ENCODE peak calls at places on chromosomes 3 and 15, in ten cellular contexts. One of them, this sample, is unnamed.
A peak's percentile ranks its signal among the peaks of the same experiment; 100 is the strongest.

GRCh38 chr3:27675287-27675686 is 46.8 kb downstream of the EOMES start:
- DNase-seq in HCT116: no peak
- DNase-seq in stimulated activated CD4-positive, alpha-beta T cell treated with anti-CD3 and anti-CD28 coated beads, Interleukin-2, amount 100 ng/mL, for 48 hours: no peak
- DNase-seq in stimulated activated naive B cell treated with anti-CD40 and anti-IgM and Interleukin-4, amounts not matched to agents 10 μg/mL and 1 μg/mL and 100 μg/mL, for 72 hours: no peak
- DNase-seq in body of pancreas: no peak
- DNase-seq in activated T-helper 9 cell treated with anti-CD3 and anti-CD28 coated beads, Interleukin-2, amount 50 U/mL, for 16 hours: no peak
- DNase-seq in fibroblast of lung: peak; percentile 89
- DNase-seq in globus pallidus: no peak
- DNase-seq in esophagus squamous epithelium: no peak
- DNase-seq in iris pigment epithelial cell: peak; percentile 69
- DNase-seq in this sample: peak; percentile 16

GRCh38 chr3:414063-414462 is 217.5 kb downstream of the CHL1 start:
- DNase-seq in HCT116: no peak
- DNase-seq in stimulated activated CD4-positive, alpha-beta T cell treated with anti-CD3 and anti-CD28 coated beads, Interleukin-2, amount 100 ng/mL, for 48 hours: no peak
- DNase-seq in stimulated activated naive B cell treated with anti-CD40 and anti-IgM and Interleukin-4, amounts not matched to agents 10 μg/mL and 1 μg/mL and 100 μg/mL, for 72 hours: no peak
- DNase-seq in body of pancreas: no peak
- DNase-seq in activated T-helper 9 cell treated with anti-CD3 and anti-CD28 coated beads, Interleukin-2, amount 50 U/mL, for 16 hours: no peak
- DNase-seq in fibroblast of lung: peak; percentile 1
- DNase-seq in globus pallidus: no peak
- DNase-seq in esophagus squamous epithelium: no peak
- DNase-seq in iris pigment epithelial cell: peak; percentile 6
- DNase-seq in this sample: peak; percentile 8

GRCh38 chr15:69627548-69628158 is 175.0 kb downstream of the RPLP1 start:
- DNase-seq in HCT116: no peak
- DNase-seq in stimulated activated CD4-positive, alpha-beta T cell treated with anti-CD3 and anti-CD28 coated beads, Interleukin-2, amount 100 ng/mL, for 48 hours: no peak
- DNase-seq in stimulated activated naive B cell treated with anti-CD40 and anti-IgM and Interleukin-4, amounts not matched to agents 10 μg/mL and 1 μg/mL and 100 μg/mL, for 72 hours: no peak
- DNase-seq in body of pancreas: no peak
- DNase-seq in activated T-helper 9 cell treated with anti-CD3 and anti-CD28 coated beads, Interleukin-2, amount 50 U/mL, for 16 hours: no peak
- DNase-seq in fibroblast of lung: no peak
- DNase-seq in globus pallidus: no peak
- DNase-seq in esophagus squamous epithelium: no peak
- DNase-seq in iris pigment epithelial cell: no peak
- DNase-seq in this sample: no peak

GRCh38 chr3:126158016-126158911 is 22.1 kb downstream of the ALDH1L1 start:
- DNase-seq in HCT116: no peak
- DNase-seq in stimulated activated CD4-positive, alpha-beta T cell treated with anti-CD3 and anti-CD28 coated beads, Interleukin-2, amount 100 ng/mL, for 48 hours: no peak
- DNase-seq in stimulated activated naive B cell treated with anti-CD40 and anti-IgM and Interleukin-4, amounts not matched to agents 10 μg/mL and 1 μg/mL and 100 μg/mL, for 72 hours: no peak
- DNase-seq in body of pancreas: no peak
- DNase-seq in activated T-helper 9 cell treated with anti-CD3 and anti-CD28 coated beads, Interleukin-2, amount 50 U/mL, for 16 hours: no peak
- DNase-seq in fibroblast of lung: no peak
- DNase-seq in globus pallidus: no peak
- DNase-seq in esophagus squamous epithelium: no peak
- DNase-seq in iris pigment epithelial cell: no peak
- DNase-seq in this sample: no peak

GRCh38 chr3:130582457-130583155 is 65.6 kb downstream of the COL6A6 start:
- DNase-seq in HCT116: no peak
- DNase-seq in stimulated activated CD4-positive, alpha-beta T cell treated with anti-CD3 and anti-CD28 coated beads, Interleukin-2, amount 100 ng/mL, for 48 hours: no peak
- DNase-seq in stimulated activated naive B cell treated with anti-CD40 and anti-IgM and Interleukin-4, amounts not matched to agents 10 μg/mL and 1 μg/mL and 100 μg/mL, for 72 hours: no peak
- DNase-seq in body of pancreas: no peak
- DNase-seq in activated T-helper 9 cell treated with anti-CD3 and anti-CD28 coated beads, Interleukin-2, amount 50 U/mL, for 16 hours: no peak
- DNase-seq in fibroblast of lung: no peak
- DNase-seq in globus pallidus: peak; percentile 4
- DNase-seq in esophagus squamous epithelium: no peak
- DNase-seq in iris pigment epithelial cell: no peak
- DNase-seq in this sample: no peak

GRCh38 chr3:52227117-52227516 is 1.7 kb upstream of the TLR9 start:
- DNase-seq in HCT116: no peak
- DNase-seq in stimulated activated CD4-positive, alpha-beta T cell treated with anti-CD3 and anti-CD28 coated beads, Interleukin-2, amount 100 ng/mL, for 48 hours: no peak
- DNase-seq in stimulated activated naive B cell treated with anti-CD40 and anti-IgM and Interleukin-4, amounts not matched to agents 10 μg/mL and 1 μg/mL and 100 μg/mL, for 72 hours: no peak
- DNase-seq in body of pancreas: no peak
- DNase-seq in activated T-helper 9 cell treated with anti-CD3 and anti-CD28 coated beads, Interleukin-2, amount 50 U/mL, for 16 hours: no peak
- DNase-seq in fibroblast of lung: no peak
- DNase-seq in globus pallidus: no peak
- DNase-seq in esophagus squamous epithelium: no peak
- DNase-seq in iris pigment epithelial cell: no peak
- DNase-seq in this sample: no peak

GRCh38 chr3:5798809-5799208 is 611.3 kb downstream of the EDEM1 start:
- DNase-seq in HCT116: no peak
- DNase-seq in stimulated activated CD4-positive, alpha-beta T cell treated with anti-CD3 and anti-CD28 coated beads, Interleukin-2, amount 100 ng/mL, for 48 hours: no peak
- DNase-seq in stimulated activated naive B cell treated with anti-CD40 and anti-IgM and Interleukin-4, amounts not matched to agents 10 μg/mL and 1 μg/mL and 100 μg/mL, for 72 hours: no peak
- DNase-seq in body of pancreas: no peak
- DNase-seq in activated T-helper 9 cell treated with anti-CD3 and anti-CD28 coated beads, Interleukin-2, amount 50 U/mL, for 16 hours: no peak
- DNase-seq in fibroblast of lung: peak; percentile 63
- DNase-seq in globus pallidus: no peak
- DNase-seq in esophagus squamous epithelium: no peak
- DNase-seq in iris pigment epithelial cell: peak; percentile 32
- DNase-seq in this sample: no peak

GRCh38 chr15:59208850-59209249 is 2.2 kb downstream of the LDHAL6B start:
- DNase-seq in HCT116: no peak
- DNase-seq in stimulated activated CD4-positive, alpha-beta T cell treated with anti-CD3 and anti-CD28 coated beads, Interleukin-2, amount 100 ng/mL, for 48 hours: no peak
- DNase-seq in stimulated activated naive B cell treated with anti-CD40 and anti-IgM and Interleukin-4, amounts not matched to agents 10 μg/mL and 1 μg/mL and 100 μg/mL, for 72 hours: no peak
- DNase-seq in body of pancreas: no peak
- DNase-seq in activated T-helper 9 cell treated with anti-CD3 and anti-CD28 coated beads, Interleukin-2, amount 50 U/mL, for 16 hours: no peak
- DNase-seq in fibroblast of lung: peak; percentile 31
- DNase-seq in globus pallidus: no peak
- DNase-seq in esophagus squamous epithelium: no peak
- DNase-seq in iris pigment epithelial cell: no peak
- DNase-seq in this sample: peak; percentile 17

GRCh38 chr15:80246425-80246894 is 5.6 kb downstream of the CTXND1 start:
- DNase-seq in HCT116: no peak
- DNase-seq in stimulated activated CD4-positive, alpha-beta T cell treated with anti-CD3 and anti-CD28 coated beads, Interleukin-2, amount 100 ng/mL, for 48 hours: no peak
- DNase-seq in stimulated activated naive B cell treated with anti-CD40 and anti-IgM and Interleukin-4, amounts not matched to agents 10 μg/mL and 1 μg/mL and 100 μg/mL, for 72 hours: no peak
- DNase-seq in body of pancreas: peak; percentile 37
- DNase-seq in activated T-helper 9 cell treated with anti-CD3 and anti-CD28 coated beads, Interleukin-2, amount 50 U/mL, for 16 hours: no peak
- DNase-seq in fibroblast of lung: no peak
- DNase-seq in globus pallidus: peak; percentile 71
- DNase-seq in esophagus squamous epithelium: no peak
- DNase-seq in iris pigment epithelial cell: no peak
- DNase-seq in this sample: no peak

GRCh38 chr3:45055411-45056143 is 29.5 kb downstream of the CLEC3B start:
- DNase-seq in HCT116: no peak
- DNase-seq in stimulated activated CD4-positive, alpha-beta T cell treated with anti-CD3 and anti-CD28 coated beads, Interleukin-2, amount 100 ng/mL, for 48 hours: no peak
- DNase-seq in stimulated activated naive B cell treated with anti-CD40 and anti-IgM and Interleukin-4, amounts not matched to agents 10 μg/mL and 1 μg/mL and 100 μg/mL, for 72 hours: no peak
- DNase-seq in body of pancreas: no peak
- DNase-seq in activated T-helper 9 cell treated with anti-CD3 and anti-CD28 coated beads, Interleukin-2, amount 50 U/mL, for 16 hours: no peak
- DNase-seq in fibroblast of lung: peak; percentile 91
- DNase-seq in globus pallidus: peak; percentile 22
- DNase-seq in esophagus squamous epithelium: no peak
- DNase-seq in iris pigment epithelial cell: peak; percentile 88
- DNase-seq in this sample: peak; percentile 85

GRCh38 chr15:94086360-94086759 is 145.0 kb upstream of the MCTP2 start:
- DNase-seq in HCT116: no peak
- DNase-seq in stimulated activated CD4-positive, alpha-beta T cell treated with anti-CD3 and anti-CD28 coated beads, Interleukin-2, amount 100 ng/mL, for 48 hours: no peak
- DNase-seq in stimulated activated naive B cell treated with anti-CD40 and anti-IgM and Interleukin-4, amounts not matched to agents 10 μg/mL and 1 μg/mL and 100 μg/mL, for 72 hours: no peak
- DNase-seq in body of pancreas: no peak
- DNase-seq in activated T-helper 9 cell treated with anti-CD3 and anti-CD28 coated beads, Interleukin-2, amount 50 U/mL, for 16 hours: no peak
- DNase-seq in fibroblast of lung: peak; percentile 51
- DNase-seq in globus pallidus: no peak
- DNase-seq in esophagus squamous epithelium: no peak
- DNase-seq in iris pigment epithelial cell: peak; percentile 34
- DNase-seq in this sample: no peak

GRCh38 chr3:29486917-29487316 is 206.0 kb downstream of the RBMS3 start:
- DNase-seq in HCT116: no peak
- DNase-seq in stimulated activated CD4-positive, alpha-beta T cell treated with anti-CD3 and anti-CD28 coated beads, Interleukin-2, amount 100 ng/mL, for 48 hours: no peak
- DNase-seq in stimulated activated naive B cell treated with anti-CD40 and anti-IgM and Interleukin-4, amounts not matched to agents 10 μg/mL and 1 μg/mL and 100 μg/mL, for 72 hours: no peak
- DNase-seq in body of pancreas: no peak
- DNase-seq in activated T-helper 9 cell treated with anti-CD3 and anti-CD28 coated beads, Interleukin-2, amount 50 U/mL, for 16 hours: no peak
- DNase-seq in fibroblast of lung: no peak
- DNase-seq in globus pallidus: no peak
- DNase-seq in esophagus squamous epithelium: no peak
- DNase-seq in iris pigment epithelial cell: no peak
- DNase-seq in this sample: no peak

GRCh38 chr3:134665243-134665642 is 14.4 kb upstream of the KY start:
- DNase-seq in HCT116: no peak
- DNase-seq in stimulated activated CD4-positive, alpha-beta T cell treated with anti-CD3 and anti-CD28 coated beads, Interleukin-2, amount 100 ng/mL, for 48 hours: no peak
- DNase-seq in stimulated activated naive B cell treated with anti-CD40 and anti-IgM and Interleukin-4, amounts not matched to agents 10 μg/mL and 1 μg/mL and 100 μg/mL, for 72 hours: no peak
- DNase-seq in body of pancreas: no peak
- DNase-seq in activated T-helper 9 cell treated with anti-CD3 and anti-CD28 coated beads, Interleukin-2, amount 50 U/mL, for 16 hours: no peak
- DNase-seq in fibroblast of lung: no peak
- DNase-seq in globus pallidus: no peak
- DNase-seq in esophagus squamous epithelium: no peak
- DNase-seq in iris pigment epithelial cell: no peak
- DNase-seq in this sample: no peak

GRCh38 chr3:145893331-145893730 is 267.7 kb downstream of the PLOD2 start:
- DNase-seq in HCT116: no peak
- DNase-seq in stimulated activated CD4-positive, alpha-beta T cell treated with anti-CD3 and anti-CD28 coated beads, Interleukin-2, amount 100 ng/mL, for 48 hours: no peak
- DNase-seq in stimulated activated naive B cell treated with anti-CD40 and anti-IgM and Interleukin-4, amounts not matched to agents 10 μg/mL and 1 μg/mL and 100 μg/mL, for 72 hours: no peak
- DNase-seq in body of pancreas: no peak
- DNase-seq in activated T-helper 9 cell treated with anti-CD3 and anti-CD28 coated beads, Interleukin-2, amount 50 U/mL, for 16 hours: no peak
- DNase-seq in fibroblast of lung: no peak
- DNase-seq in globus pallidus: no peak
- DNase-seq in esophagus squamous epithelium: no peak
- DNase-seq in iris pigment epithelial cell: no peak
- DNase-seq in this sample: no peak

GRCh38 chr3:29286841-29287240 is 6.0 kb downstream of the RBMS3 start:
- DNase-seq in HCT116: no peak
- DNase-seq in stimulated activated CD4-positive, alpha-beta T cell treated with anti-CD3 and anti-CD28 coated beads, Interleukin-2, amount 100 ng/mL, for 48 hours: no peak
- DNase-seq in stimulated activated naive B cell treated with anti-CD40 and anti-IgM and Interleukin-4, amounts not matched to agents 10 μg/mL and 1 μg/mL and 100 μg/mL, for 72 hours: no peak
- DNase-seq in body of pancreas: no peak
- DNase-seq in activated T-helper 9 cell treated with anti-CD3 and anti-CD28 coated beads, Interleukin-2, amount 50 U/mL, for 16 hours: no peak
- DNase-seq in fibroblast of lung: peak; percentile 30
- DNase-seq in globus pallidus: no peak
- DNase-seq in esophagus squamous epithelium: no peak
- DNase-seq in iris pigment epithelial cell: peak; percentile 69
- DNase-seq in this sample: peak; percentile 64

GRCh38 chr3:197476126-197476525 is 79.6 kb downstream of the BDH1 start:
- DNase-seq in HCT116: no peak
- DNase-seq in stimulated activated CD4-positive, alpha-beta T cell treated with anti-CD3 and anti-CD28 coated beads, Interleukin-2, amount 100 ng/mL, for 48 hours: no peak
- DNase-seq in stimulated activated naive B cell treated with anti-CD40 and anti-IgM and Interleukin-4, amounts not matched to agents 10 μg/mL and 1 μg/mL and 100 μg/mL, for 72 hours: no peak
- DNase-seq in body of pancreas: no peak
- DNase-seq in activated T-helper 9 cell treated with anti-CD3 and anti-CD28 coated beads, Interleukin-2, amount 50 U/mL, for 16 hours: no peak
- DNase-seq in fibroblast of lung: no peak
- DNase-seq in globus pallidus: no peak
- DNase-seq in esophagus squamous epithelium: no peak
- DNase-seq in iris pigment epithelial cell: no peak
- DNase-seq in this sample: no peak

GRCh38 chr3:54527953-54528352 is 399.9 kb downstream of the LRTM1 start:
- DNase-seq in HCT116: no peak
- DNase-seq in stimulated activated CD4-positive, alpha-beta T cell treated with anti-CD3 and anti-CD28 coated beads, Interleukin-2, amount 100 ng/mL, for 48 hours: no peak
- DNase-seq in stimulated activated naive B cell treated with anti-CD40 and anti-IgM and Interleukin-4, amounts not matched to agents 10 μg/mL and 1 μg/mL and 100 μg/mL, for 72 hours: no peak
- DNase-seq in body of pancreas: no peak
- DNase-seq in activated T-helper 9 cell treated with anti-CD3 and anti-CD28 coated beads, Interleukin-2, amount 50 U/mL, for 16 hours: no peak
- DNase-seq in fibroblast of lung: peak; percentile 61
- DNase-seq in globus pallidus: no peak
- DNase-seq in esophagus squamous epithelium: no peak
- DNase-seq in iris pigment epithelial cell: peak; percentile 3
- DNase-seq in this sample: no peak

GRCh38 chr15:64507293-64507802 is 47.0 kb downstream of the ZNF609 start:
- DNase-seq in HCT116: no peak
- DNase-seq in stimulated activated CD4-positive, alpha-beta T cell treated with anti-CD3 and anti-CD28 coated beads, Interleukin-2, amount 100 ng/mL, for 48 hours: peak; percentile 22
- DNase-seq in stimulated activated naive B cell treated with anti-CD40 and anti-IgM and Interleukin-4, amounts not matched to agents 10 μg/mL and 1 μg/mL and 100 μg/mL, for 72 hours: peak; percentile 7
- DNase-seq in body of pancreas: peak; percentile 77
- DNase-seq in activated T-helper 9 cell treated with anti-CD3 and anti-CD28 coated beads, Interleukin-2, amount 50 U/mL, for 16 hours: no peak
- DNase-seq in fibroblast of lung: peak; percentile 95
- DNase-seq in globus pallidus: peak; percentile 72
- DNase-seq in esophagus squamous epithelium: no peak
- DNase-seq in iris pigment epithelial cell: peak; percentile 95
- DNase-seq in this sample: peak; percentile 13

GRCh38 chr3:24387493-24387892 is 107.2 kb downstream of the THRB start:
- DNase-seq in HCT116: no peak
- DNase-seq in stimulated activated CD4-positive, alpha-beta T cell treated with anti-CD3 and anti-CD28 coated beads, Interleukin-2, amount 100 ng/mL, for 48 hours: no peak
- DNase-seq in stimulated activated naive B cell treated with anti-CD40 and anti-IgM and Interleukin-4, amounts not matched to agents 10 μg/mL and 1 μg/mL and 100 μg/mL, for 72 hours: no peak
- DNase-seq in body of pancreas: no peak
- DNase-seq in activated T-helper 9 cell treated with anti-CD3 and anti-CD28 coated beads, Interleukin-2, amount 50 U/mL, for 16 hours: no peak
- DNase-seq in fibroblast of lung: peak; percentile 40
- DNase-seq in globus pallidus: no peak
- DNase-seq in esophagus squamous epithelium: no peak
- DNase-seq in iris pigment epithelial cell: peak; percentile 62
- DNase-seq in this sample: peak; percentile 30

GRCh38 chr3:128385080-128385832 is 81.4 kb downstream of the DNAJB8 start:
- DNase-seq in HCT116: no peak
- DNase-seq in stimulated activated CD4-positive, alpha-beta T cell treated with anti-CD3 and anti-CD28 coated beads, Interleukin-2, amount 100 ng/mL, for 48 hours: no peak
- DNase-seq in stimulated activated naive B cell treated with anti-CD40 and anti-IgM and Interleukin-4, amounts not matched to agents 10 μg/mL and 1 μg/mL and 100 μg/mL, for 72 hours: no peak
- DNase-seq in body of pancreas: peak; percentile 89
- DNase-seq in activated T-helper 9 cell treated with anti-CD3 and anti-CD28 coated beads, Interleukin-2, amount 50 U/mL, for 16 hours: no peak
- DNase-seq in fibroblast of lung: peak; percentile 60
- DNase-seq in globus pallidus: no peak
- DNase-seq in esophagus squamous epithelium: no peak
- DNase-seq in iris pigment epithelial cell: peak; percentile 37
- DNase-seq in this sample: no peak

GRCh38 chr3:125331243-125331642 is 43.9 kb downstream of the ZNF148 start:
- DNase-seq in HCT116: no peak
- DNase-seq in stimulated activated CD4-positive, alpha-beta T cell treated with anti-CD3 and anti-CD28 coated beads, Interleukin-2, amount 100 ng/mL, for 48 hours: no peak
- DNase-seq in stimulated activated naive B cell treated with anti-CD40 and anti-IgM and Interleukin-4, amounts not matched to agents 10 μg/mL and 1 μg/mL and 100 μg/mL, for 72 hours: no peak
- DNase-seq in body of pancreas: no peak
- DNase-seq in activated T-helper 9 cell treated with anti-CD3 and anti-CD28 coated beads, Interleukin-2, amount 50 U/mL, for 16 hours: no peak
- DNase-seq in fibroblast of lung: peak; percentile 47
- DNase-seq in globus pallidus: no peak
- DNase-seq in esophagus squamous epithelium: no peak
- DNase-seq in iris pigment epithelial cell: no peak
- DNase-seq in this sample: no peak

GRCh38 chr3:40574661-40575060 is 49.9 kb downstream of the ZNF621 start:
- DNase-seq in HCT116: no peak
- DNase-seq in stimulated activated CD4-positive, alpha-beta T cell treated with anti-CD3 and anti-CD28 coated beads, Interleukin-2, amount 100 ng/mL, for 48 hours: no peak
- DNase-seq in stimulated activated naive B cell treated with anti-CD40 and anti-IgM and Interleukin-4, amounts not matched to agents 10 μg/mL and 1 μg/mL and 100 μg/mL, for 72 hours: no peak
- DNase-seq in body of pancreas: no peak
- DNase-seq in activated T-helper 9 cell treated with anti-CD3 and anti-CD28 coated beads, Interleukin-2, amount 50 U/mL, for 16 hours: no peak
- DNase-seq in fibroblast of lung: peak; percentile 68
- DNase-seq in globus pallidus: peak; percentile 11
- DNase-seq in esophagus squamous epithelium: no peak
- DNase-seq in iris pigment epithelial cell: no peak
- DNase-seq in this sample: no peak

GRCh38 chr3:168850109-168850508 is 754.4 kb upstream of the GOLIM4 start:
- DNase-seq in HCT116: no peak
- DNase-seq in stimulated activated CD4-positive, alpha-beta T cell treated with anti-CD3 and anti-CD28 coated beads, Interleukin-2, amount 100 ng/mL, for 48 hours: no peak
- DNase-seq in stimulated activated naive B cell treated with anti-CD40 and anti-IgM and Interleukin-4, amounts not matched to agents 10 μg/mL and 1 μg/mL and 100 μg/mL, for 72 hours: no peak
- DNase-seq in body of pancreas: no peak
- DNase-seq in activated T-helper 9 cell treated with anti-CD3 and anti-CD28 coated beads, Interleukin-2, amount 50 U/mL, for 16 hours: no peak
- DNase-seq in fibroblast of lung: no peak
- DNase-seq in globus pallidus: no peak
- DNase-seq in esophagus squamous epithelium: no peak
- DNase-seq in iris pigment epithelial cell: no peak
- DNase-seq in this sample: no peak

GRCh38 chr15:48469681-48470080 is 138.5 kb downstream of the DUT start:
- DNase-seq in HCT116: no peak
- DNase-seq in stimulated activated CD4-positive, alpha-beta T cell treated with anti-CD3 and anti-CD28 coated beads, Interleukin-2, amount 100 ng/mL, for 48 hours: no peak
- DNase-seq in stimulated activated naive B cell treated with anti-CD40 and anti-IgM and Interleukin-4, amounts not matched to agents 10 μg/mL and 1 μg/mL and 100 μg/mL, for 72 hours: no peak
- DNase-seq in body of pancreas: no peak
- DNase-seq in activated T-helper 9 cell treated with anti-CD3 and anti-CD28 coated beads, Interleukin-2, amount 50 U/mL, for 16 hours: no peak
- DNase-seq in fibroblast of lung: peak; percentile 63
- DNase-seq in globus pallidus: no peak
- DNase-seq in esophagus squamous epithelium: no peak
- DNase-seq in iris pigment epithelial cell: peak; percentile 61
- DNase-seq in this sample: no peak

GRCh38 chr3:149013726-149014125 is 22.4 kb downstream of the GYG1 start:
- DNase-seq in HCT116: no peak
- DNase-seq in stimulated activated CD4-positive, alpha-beta T cell treated with anti-CD3 and anti-CD28 coated beads, Interleukin-2, amount 100 ng/mL, for 48 hours: no peak
- DNase-seq in stimulated activated naive B cell treated with anti-CD40 and anti-IgM and Interleukin-4, amounts not matched to agents 10 μg/mL and 1 μg/mL and 100 μg/mL, for 72 hours: no peak
- DNase-seq in body of pancreas: no peak
- DNase-seq in activated T-helper 9 cell treated with anti-CD3 and anti-CD28 coated beads, Interleukin-2, amount 50 U/mL, for 16 hours: no peak
- DNase-seq in fibroblast of lung: peak; percentile 78
- DNase-seq in globus pallidus: no peak
- DNase-seq in esophagus squamous epithelium: no peak
- DNase-seq in iris pigment epithelial cell: no peak
- DNase-seq in this sample: no peak

GRCh38 chr15:78299302-78300102 is at the start of gene SKIC8:
- DNase-seq in HCT116: peak; percentile 80
- DNase-seq in stimulated activated CD4-positive, alpha-beta T cell treated with anti-CD3 and anti-CD28 coated beads, Interleukin-2, amount 100 ng/mL, for 48 hours: peak; percentile 89
- DNase-seq in stimulated activated naive B cell treated with anti-CD40 and anti-IgM and Interleukin-4, amounts not matched to agents 10 μg/mL and 1 μg/mL and 100 μg/mL, for 72 hours: peak; percentile 89
- DNase-seq in body of pancreas: peak; percentile 92
- DNase-seq in activated T-helper 9 cell treated with anti-CD3 and anti-CD28 coated beads, Interleukin-2, amount 50 U/mL, for 16 hours: peak; percentile 84
- DNase-seq in fibroblast of lung: peak; percentile 91
- DNase-seq in globus pallidus: peak; percentile 85
- DNase-seq in esophagus squamous epithelium: peak; percentile 50
- DNase-seq in iris pigment epithelial cell: peak; percentile 93
- DNase-seq in this sample: peak; percentile 92

GRCh38 chr3:13493867-13494441 is 13.8 kb downstream of the HDAC11 start:
- DNase-seq in HCT116: no peak
- DNase-seq in stimulated activated CD4-positive, alpha-beta T cell treated with anti-CD3 and anti-CD28 coated beads, Interleukin-2, amount 100 ng/mL, for 48 hours: no peak
- DNase-seq in stimulated activated naive B cell treated with anti-CD40 and anti-IgM and Interleukin-4, amounts not matched to agents 10 μg/mL and 1 μg/mL and 100 μg/mL, for 72 hours: no peak
- DNase-seq in body of pancreas: peak; percentile 14
- DNase-seq in activated T-helper 9 cell treated with anti-CD3 and anti-CD28 coated beads, Interleukin-2, amount 50 U/mL, for 16 hours: no peak
- DNase-seq in fibroblast of lung: no peak
- DNase-seq in globus pallidus: peak; percentile 78
- DNase-seq in esophagus squamous epithelium: no peak
- DNase-seq in iris pigment epithelial cell: no peak
- DNase-seq in this sample: no peak

GRCh38 chr3:5006755-5007202 is 27.5 kb downstream of the BHLHE40 start:
- DNase-seq in HCT116: no peak
- DNase-seq in stimulated activated CD4-positive, alpha-beta T cell treated with anti-CD3 and anti-CD28 coated beads, Interleukin-2, amount 100 ng/mL, for 48 hours: peak; percentile 53
- DNase-seq in stimulated activated naive B cell treated with anti-CD40 and anti-IgM and Interleukin-4, amounts not matched to agents 10 μg/mL and 1 μg/mL and 100 μg/mL, for 72 hours: peak; percentile 95
- DNase-seq in body of pancreas: no peak
- DNase-seq in activated T-helper 9 cell treated with anti-CD3 and anti-CD28 coated beads, Interleukin-2, amount 50 U/mL, for 16 hours: peak; percentile 63
- DNase-seq in fibroblast of lung: no peak
- DNase-seq in globus pallidus: no peak
- DNase-seq in esophagus squamous epithelium: no peak
- DNase-seq in iris pigment epithelial cell: no peak
- DNase-seq in this sample: no peak

This sample was measured in ELR.